ENCODE peak calls at places on chromosomes 13 and 19, in four cellular contexts. One of them, this sample, is unnamed.

GRCh38 chr19:38917921-38918491 is 6.0 kb upstream of the CCER2 start:
- DNase-seq in fibroblast of the aortic adventitia: no peak
- DNase-seq in HCT116: no peak
- DNase-seq in GM12865: no peak
- DNase-seq in this sample: no peak

GRCh38 chr19:40798997-40799557 is at the start of gene EGLN2:
- DNase-seq in fibroblast of the aortic adventitia: no peak
- DNase-seq in HCT116: no peak
- DNase-seq in GM12865: no peak
- DNase-seq in this sample: no peak

GRCh38 chr19:30406220-30406944 is 34.2 kb downstream of the ZNF536 start:
- DNase-seq in fibroblast of the aortic adventitia: no peak
- DNase-seq in HCT116: no peak
- DNase-seq in GM12865: peak; percentile 24
- DNase-seq in this sample: no peak

GRCh38 chr13:107608736-107609135 is 606.6 kb downstream of the LIG4 start:
- DNase-seq in fibroblast of the aortic adventitia: no peak
- DNase-seq in HCT116: no peak
- DNase-seq in GM12865: no peak
- DNase-seq in this sample: no peak

GRCh38 chr19:36255316-36255715 is 40.4 kb downstream of the ZNF146 start:
- DNase-seq in fibroblast of the aortic adventitia: no peak
- DNase-seq in HCT116: no peak
- DNase-seq in GM12865: no peak
- DNase-seq in this sample: no peak

GRCh38 chr19:33280351-33280921 is 21.9 kb downstream of the CEBPA start:
- DNase-seq in fibroblast of the aortic adventitia: no peak
- DNase-seq in HCT116: no peak
- DNase-seq in GM12865: peak; percentile 90
- DNase-seq in this sample: no peak

GRCh38 chr13:25901460-25902376 is 150.1 kb downstream of the SHISA2 start:
- DNase-seq in fibroblast of the aortic adventitia: no peak
- DNase-seq in HCT116: no peak
- DNase-seq in GM12865: peak; percentile 78
- DNase-seq in this sample: no peak

GRCh38 chr13:86269511-86269910 is 470.3 kb upstream of the SLITRK6 start:
- DNase-seq in fibroblast of the aortic adventitia: no peak
- DNase-seq in HCT116: no peak
- DNase-seq in GM12865: no peak
- DNase-seq in this sample: no peak

GRCh38 chr13:37700887-37701286 is 102.3 kb upstream of the POSTN start:
- DNase-seq in fibroblast of the aortic adventitia: peak; percentile 52
- DNase-seq in HCT116: no peak
- DNase-seq in GM12865: no peak
- DNase-seq in this sample: no peak

GRCh38 chr19:6590458-6591319 is at the start of gene CD70:
- DNase-seq in fibroblast of the aortic adventitia: no peak
- DNase-seq in HCT116: no peak
- DNase-seq in GM12865: peak; percentile 98
- DNase-seq in this sample: no peak

GRCh38 chr13:50942630-50943311 is 33.2 kb downstream of the RNASEH2B start:
- DNase-seq in fibroblast of the aortic adventitia: no peak
- DNase-seq in HCT116: no peak
- DNase-seq in GM12865: no peak
- DNase-seq in this sample: no peak

GRCh38 chr19:12244370-12244769 is 50.3 kb downstream of the ZNF44 start:
- DNase-seq in fibroblast of the aortic adventitia: no peak
- DNase-seq in HCT116: no peak
- DNase-seq in GM12865: no peak
- DNase-seq in this sample: no peak

GRCh38 chr13:105920375-105920774 is 615.1 kb downstream of the EFNB2 start:
- DNase-seq in fibroblast of the aortic adventitia: peak; percentile 8
- DNase-seq in HCT116: peak; percentile 78
- DNase-seq in GM12865: no peak
- DNase-seq in this sample: no peak

GRCh38 chr13:113904411-113904810 is 40.5 kb upstream of the GAS6 start:
- DNase-seq in fibroblast of the aortic adventitia: peak; percentile 37
- DNase-seq in HCT116: no peak
- DNase-seq in GM12865: peak; percentile 64
- DNase-seq in this sample: peak; percentile 66

GRCh38 chr19:38952395-38953165 is 21.8 kb downstream of the MRPS12 start:
- DNase-seq in fibroblast of the aortic adventitia: no peak
- DNase-seq in HCT116: no peak
- DNase-seq in GM12865: peak; percentile 77
- DNase-seq in this sample: no peak

GRCh38 chr13:27005556-27005955 is 166.1 kb downstream of the USP12 start:
- DNase-seq in fibroblast of the aortic adventitia: no peak
- DNase-seq in HCT116: no peak
- DNase-seq in GM12865: no peak
- DNase-seq in this sample: no peak

GRCh38 chr19:2546128-2547032 is 70.5 kb downstream of the GADD45B start:
- DNase-seq in fibroblast of the aortic adventitia: no peak
- DNase-seq in HCT116: no peak
- DNase-seq in GM12865: no peak
- DNase-seq in this sample: peak; percentile 94

GRCh38 chr19:53034948-53035675 is 9.4 kb upstream of the ERVV-2 start:
- DNase-seq in fibroblast of the aortic adventitia: no peak
- DNase-seq in HCT116: no peak
- DNase-seq in GM12865: no peak
- DNase-seq in this sample: no peak

GRCh38 chr19:45607071-45608029 is 5.3 kb upstream of the GPR4 start:
- DNase-seq in fibroblast of the aortic adventitia: peak; percentile 76
- DNase-seq in HCT116: no peak
- DNase-seq in GM12865: peak; percentile 52
- DNase-seq in this sample: peak; percentile 85

GRCh38 chr13:88377852-88378251 is 706.7 kb downstream of the SLITRK5 start:
- DNase-seq in fibroblast of the aortic adventitia: no peak
- DNase-seq in HCT116: no peak
- DNase-seq in GM12865: no peak
- DNase-seq in this sample: no peak

GRCh38 chr13:96036515-96036914 is 16.7 kb downstream of the UGGT2 start:
- DNase-seq in fibroblast of the aortic adventitia: no peak
- DNase-seq in HCT116: no peak
- DNase-seq in GM12865: no peak
- DNase-seq in this sample: no peak

GRCh38 chr19:860481-861098 is 1.1 kb downstream of the CFD start:
- DNase-seq in fibroblast of the aortic adventitia: peak; percentile 67
- DNase-seq in HCT116: peak; percentile 73
- DNase-seq in GM12865: peak; percentile 74
- DNase-seq in this sample: peak; percentile 90

GRCh38 chr19:17949956-17950309 is 17.0 kb upstream of the KCNN1 start:
- DNase-seq in fibroblast of the aortic adventitia: no peak
- DNase-seq in HCT116: no peak
- DNase-seq in GM12865: no peak
- DNase-seq in this sample: no peak

GRCh38 chr19:17948967-17949930 is 16.4 kb downstream of the CCDC124 start:
- DNase-seq in fibroblast of the aortic adventitia: no peak
- DNase-seq in HCT116: no peak
- DNase-seq in GM12865: no peak
- DNase-seq in this sample: no peak

GRCh38 chr19:17948474-17948966 is 15.7 kb downstream of the CCDC124 start:
- DNase-seq in fibroblast of the aortic adventitia: no peak
- DNase-seq in HCT116: no peak
- DNase-seq in GM12865: no peak
- DNase-seq in this sample: no peak

GRCh38 chr19:17946965-17947784 is 14.4 kb downstream of the CCDC124 start:
- DNase-seq in fibroblast of the aortic adventitia: no peak
- DNase-seq in HCT116: no peak
- DNase-seq in GM12865: no peak
- DNase-seq in this sample: no peak

GRCh38 chr19:17947815-17948473 is 15.1 kb downstream of the CCDC124 start:
- DNase-seq in fibroblast of the aortic adventitia: peak; percentile 84
- DNase-seq in HCT116: peak; percentile 81
- DNase-seq in GM12865: peak; percentile 97
- DNase-seq in this sample: peak; percentile 95
- TF ChIP-seq CTCF in fibroblast of the aortic adventitia: no peak
- TF ChIP-seq CTCF in HCT116: no peak
- TF ChIP-seq CTCF in GM12865: no peak
- TF ChIP-seq CTCF in this sample: no peak

GRCh38 chr13:49746111-49746510 is 46.4 kb downstream of the KPNA3 start:
- DNase-seq in fibroblast of the aortic adventitia: no peak
- DNase-seq in HCT116: no peak
- DNase-seq in GM12865: no peak
- DNase-seq in this sample: no peak
- H3K4me3 ChIP-seq in fibroblast of the aortic adventitia: no peak overlapping the region
- H3K4me3 ChIP-seq in HCT116: no peak overlapping the region
- H3K4me3 ChIP-seq in GM12865: no peak overlapping the region
- H3K4me3 ChIP-seq in this sample: no peak overlapping the region

GRCh38 chr19:42419309-42419708 is 7.9 kb downstream of the LIPE start:
- DNase-seq in fibroblast of the aortic adventitia: no peak
- DNase-seq in HCT116: no peak
- DNase-seq in GM12865: no peak
- DNase-seq in this sample: no peak

GRCh38 chr19:42422092-42422575 is 5.1 kb downstream of the LIPE start:
- DNase-seq in fibroblast of the aortic adventitia: no peak
- DNase-seq in HCT116: no peak
- DNase-seq in GM12865: no peak
- DNase-seq in this sample: no peak

GRCh38 chr19:42421591-42422031 is 5.6 kb downstream of the LIPE start:
- DNase-seq in fibroblast of the aortic adventitia: peak; percentile 10
- DNase-seq in HCT116: no peak
- DNase-seq in GM12865: no peak
- DNase-seq in this sample: no peak

GRCh38 chr19:42421101-42421500 is 6.1 kb downstream of the LIPE start:
- DNase-seq in fibroblast of the aortic adventitia: no peak
- DNase-seq in HCT116: no peak
- DNase-seq in GM12865: no peak
- DNase-seq in this sample: no peak

GRCh38 chr19:42420055-42420544 is 7.1 kb downstream of the LIPE start:
- DNase-seq in fibroblast of the aortic adventitia: peak; percentile 29
- DNase-seq in HCT116: peak; percentile 50
- DNase-seq in GM12865: peak; percentile 88
- DNase-seq in this sample: peak; percentile 78
- TF ChIP-seq CTCF in fibroblast of the aortic adventitia: peak; percentile 58
- TF ChIP-seq CTCF in HCT116: peak; percentile 86
- TF ChIP-seq CTCF in GM12865: peak; percentile 97
- TF ChIP-seq CTCF in this sample: peak; percentile 62

GRCh38 chr13:98206946-98207345 is 29.9 kb upstream of the RNF113B start:
- DNase-seq in fibroblast of the aortic adventitia: peak; percentile 77
- DNase-seq in HCT116: no peak
- DNase-seq in GM12865: no peak
- DNase-seq in this sample: no peak

GRCh38 chr13:98204546-98204945 is 27.5 kb upstream of the RNF113B start:
- DNase-seq in fibroblast of the aortic adventitia: no peak
- DNase-seq in HCT116: no peak
- DNase-seq in GM12865: no peak
- DNase-seq in this sample: no peak

GRCh38 chr13:98203641-98204326 is 26.7 kb upstream of the RNF113B start:
- DNase-seq in fibroblast of the aortic adventitia: peak; percentile 28
- DNase-seq in HCT116: no peak
- DNase-seq in GM12865: no peak
- DNase-seq in this sample: no peak

GRCh38 chr13:98208606-98209005 is 31.5 kb upstream of the RNF113B start:
- DNase-seq in fibroblast of the aortic adventitia: no peak
- DNase-seq in HCT116: no peak
- DNase-seq in GM12865: no peak
- DNase-seq in this sample: no peak

GRCh38 chr13:98207411-98207810 is 30.3 kb upstream of the RNF113B start:
- DNase-seq in fibroblast of the aortic adventitia: no peak
- DNase-seq in HCT116: no peak
- DNase-seq in GM12865: no peak
- DNase-seq in this sample: no peak
- H3K4me3 ChIP-seq in fibroblast of the aortic adventitia: no peak overlapping the region
- H3K4me3 ChIP-seq in HCT116: no peak overlapping the region
- H3K4me3 ChIP-seq in GM12865: no peak overlapping the region
- H3K4me3 ChIP-seq in this sample: no peak overlapping the region

DNA sequence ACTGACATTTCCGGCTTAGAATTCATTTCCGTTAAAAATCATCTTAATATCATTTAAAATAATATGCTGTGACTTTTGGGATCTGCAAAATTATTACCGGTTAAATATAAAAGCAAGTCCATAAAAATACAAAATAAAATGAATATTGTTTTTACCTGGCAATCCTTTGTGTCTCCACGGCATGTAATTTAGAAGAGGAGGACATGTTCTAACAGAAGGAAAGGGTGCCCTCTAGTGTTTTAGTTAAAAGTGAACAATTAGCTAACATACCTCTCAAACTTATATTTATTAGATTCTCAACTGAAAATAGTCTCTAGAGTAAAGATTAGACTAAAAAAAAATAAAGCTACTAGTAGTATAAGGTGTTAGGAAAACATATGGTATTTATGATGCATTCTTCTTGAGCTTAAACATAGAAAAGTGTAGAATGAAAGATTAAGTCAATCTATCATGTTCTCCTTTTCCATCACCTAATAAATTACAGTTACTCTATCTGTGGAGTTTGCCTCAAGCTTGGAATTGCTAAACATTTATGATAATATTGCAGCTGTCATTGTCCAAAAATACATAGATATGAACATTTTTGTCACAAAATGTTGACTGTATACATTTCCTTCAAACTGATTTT is 676.7 kb upstream of the SPRY2 start:
- DNase-seq in fibroblast of the aortic adventitia: peak; percentile 72
- DNase-seq in HCT116: peak; percentile 16
- DNase-seq in GM12865: peak; percentile 35
- DNase-seq in this sample: no peak
- TF ChIP-seq CTCF in fibroblast of the aortic adventitia: peak; percentile 44
- TF ChIP-seq CTCF in HCT116: peak; percentile 16
- TF ChIP-seq CTCF in GM12865: peak; percentile 39
- TF ChIP-seq CTCF in this sample: peak; percentile 58